ENCODE peak calls at places on chromosomes 3 and 15, in four cellular contexts. One of them, this sample, is unnamed.

GRCh38 chr15:80031841-80032240 is 27.6 kb upstream of the ZFAND6 start:
- DNase-seq in esophagus muscularis mucosa: no peak
- DNase-seq in Panc1: no peak
- DNase-seq in stomach: no peak
- DNase-seq in this sample: no peak

GRCh38 chr3:106401666-106402319 is 533.0 kb upstream of the CBLB start:
- DNase-seq in esophagus muscularis mucosa: no peak
- DNase-seq in Panc1: no peak
- DNase-seq in stomach: no peak
- DNase-seq in this sample: no peak

GRCh38 chr3:160778480-160778879 is 22.4 kb downstream of the PPM1L start:
- DNase-seq in esophagus muscularis mucosa: no peak
- DNase-seq in Panc1: no peak
- DNase-seq in stomach: no peak
- DNase-seq in this sample: no peak

GRCh38 chr3:99313481-99313880 is 324.9 kb upstream of the COL8A1 start:
- DNase-seq in esophagus muscularis mucosa: no peak
- DNase-seq in Panc1: no peak
- DNase-seq in stomach: no peak
- DNase-seq in this sample: no peak

GRCh38 chr3:105907790-105908189 is 39.0 kb upstream of the CBLB start:
- DNase-seq in esophagus muscularis mucosa: no peak
- DNase-seq in Panc1: no peak
- DNase-seq in stomach: no peak
- DNase-seq in this sample: no peak

GRCh38 chr15:27492021-27492621 is 521.1 kb downstream of the GABRG3 start:
- DNase-seq in esophagus muscularis mucosa: peak; percentile 57
- DNase-seq in Panc1: no peak
- DNase-seq in stomach: no peak
- DNase-seq in this sample: no peak

GRCh38 chr3:98980915-98981596 is 79.6 kb upstream of the DCBLD2 start:
- DNase-seq in esophagus muscularis mucosa: no peak
- DNase-seq in Panc1: no peak
- DNase-seq in stomach: no peak
- DNase-seq in this sample: no peak

GRCh38 chr3:109806929-109807328 is 469.6 kb upstream of the DPPA4 start:
- DNase-seq in esophagus muscularis mucosa: no peak
- DNase-seq in Panc1: no peak
- DNase-seq in stomach: no peak
- DNase-seq in this sample: no peak

GRCh38 chr3:140370686-140371085 is 307.2 kb upstream of the TRIM42 start:
- DNase-seq in esophagus muscularis mucosa: peak; percentile 88
- DNase-seq in Panc1: no peak
- DNase-seq in stomach: no peak
- DNase-seq in this sample: no peak

DNA sequence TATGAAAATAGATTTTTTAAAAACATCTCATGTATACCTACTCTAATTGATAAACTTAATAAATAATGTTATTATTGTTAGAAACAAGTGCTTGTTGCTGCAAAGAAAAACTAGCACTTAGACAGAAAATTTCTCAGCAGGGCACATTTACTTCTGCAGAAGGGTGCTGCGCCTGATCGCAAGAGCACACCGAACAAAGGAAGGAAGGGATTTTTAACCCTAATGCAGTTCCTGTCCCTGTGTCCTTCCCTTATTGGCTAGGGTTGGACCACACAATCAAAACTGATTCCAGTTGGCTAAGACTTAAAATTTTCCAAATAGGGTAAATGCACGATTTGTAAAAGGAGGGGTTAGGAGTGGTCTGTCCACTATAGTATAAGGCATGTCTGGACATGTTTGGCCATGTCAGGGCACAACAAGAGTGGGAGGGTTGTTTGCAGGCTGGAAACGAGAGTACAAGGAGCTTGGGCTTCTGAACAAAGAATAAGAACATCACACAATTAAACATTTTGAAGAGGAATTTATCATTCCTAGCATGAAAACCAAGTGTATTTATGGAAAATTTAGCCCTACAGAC is 4.7 kb downstream of the DTWD1 start:
- DNase-seq in esophagus muscularis mucosa: no peak
- DNase-seq in Panc1: no peak
- DNase-seq in stomach: no peak
- DNase-seq in this sample: no peak
- H3K27ac ChIP-seq in esophagus muscularis mucosa: no peak overlapping the region
- H3K27ac ChIP-seq in Panc1: no peak overlapping the region
- H3K27ac ChIP-seq in stomach: no peak overlapping the region
- H3K27ac ChIP-seq in this sample: no peak overlapping the region

DNA sequence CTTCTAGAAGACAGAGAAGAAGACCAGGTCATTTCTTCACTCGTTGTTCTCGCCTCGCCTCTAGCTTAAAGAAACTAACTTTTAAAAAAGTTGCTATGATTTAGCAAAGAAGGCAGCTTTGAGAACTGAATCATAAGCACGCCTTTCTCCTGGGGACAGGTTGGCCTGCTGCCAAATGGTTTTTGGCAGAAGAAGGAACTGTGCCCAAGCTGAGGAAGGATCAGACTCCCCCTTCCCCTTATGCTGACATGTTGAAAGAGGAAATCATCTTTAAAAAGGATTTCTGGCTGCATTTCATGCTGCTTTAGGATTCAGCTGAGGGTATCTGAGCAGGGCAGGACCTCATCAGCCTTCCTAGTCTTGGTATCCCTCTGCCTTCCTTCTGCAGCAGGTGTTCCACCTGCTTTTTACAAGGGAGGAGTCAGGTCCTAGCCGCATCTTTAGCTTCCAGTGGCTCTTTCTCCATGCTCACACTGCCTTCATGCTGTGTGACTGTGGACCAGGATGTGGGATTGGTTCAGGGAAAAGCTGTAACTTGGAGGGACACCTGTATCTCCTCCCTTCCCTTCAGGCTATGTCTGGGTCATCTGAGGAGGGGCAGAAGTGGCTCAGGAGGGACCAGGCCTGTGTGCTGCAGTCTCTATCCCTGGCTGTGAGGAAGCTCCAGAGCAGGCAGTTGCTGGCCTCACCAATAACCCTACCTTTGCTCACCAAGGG is 34.1 kb upstream of the HACD2 start:
- DNase-seq in esophagus muscularis mucosa: no peak
- DNase-seq in Panc1: no peak
- DNase-seq in stomach: peak; percentile 60
- DNase-seq in this sample: peak; percentile 54
- TF ChIP-seq POLR2AphosphoS5 in esophagus muscularis mucosa: peak; percentile 15
- TF ChIP-seq POLR2AphosphoS5 in Panc1: no peak
- TF ChIP-seq POLR2AphosphoS5 in stomach: no peak
- TF ChIP-seq POLR2AphosphoS5 in this sample: peak; percentile 50

GRCh38 chr3:188187055-188187454 is 33.1 kb downstream of the LPP start:
- DNase-seq in esophagus muscularis mucosa: no peak
- DNase-seq in Panc1: peak; percentile 24
- DNase-seq in stomach: no peak
- DNase-seq in this sample: no peak

GRCh38 chr3:188184649-188185048 is 30.7 kb downstream of the LPP start:
- DNase-seq in esophagus muscularis mucosa: no peak
- DNase-seq in Panc1: no peak
- DNase-seq in stomach: no peak
- DNase-seq in this sample: no peak

GRCh38 chr3:188183452-188183851 is 29.5 kb downstream of the LPP start:
- DNase-seq in esophagus muscularis mucosa: no peak
- DNase-seq in Panc1: no peak
- DNase-seq in stomach: no peak
- DNase-seq in this sample: no peak

GRCh38 chr3:188185717-188186236 is 31.8 kb downstream of the LPP start:
- DNase-seq in esophagus muscularis mucosa: no peak
- DNase-seq in Panc1: no peak
- DNase-seq in stomach: peak; percentile 58
- DNase-seq in this sample: peak; percentile 45

GRCh38 chr3:188184160-188184559 is 30.2 kb downstream of the LPP start:
- DNase-seq in esophagus muscularis mucosa: no peak
- DNase-seq in Panc1: no peak
- DNase-seq in stomach: no peak
- DNase-seq in this sample: no peak
- H3K27ac ChIP-seq in esophagus muscularis mucosa: peak overlapping the region; percentile 99
- H3K27ac ChIP-seq in Panc1: no peak overlapping the region
- H3K27ac ChIP-seq in stomach: peak overlapping the region; percentile 82
- H3K27ac ChIP-seq in this sample: peak overlapping the region; percentile 74

GRCh38 chr3:170863768-170864167 is 6.2 kb downstream of the RPL22L1 start:
- DNase-seq in esophagus muscularis mucosa: no peak
- DNase-seq in Panc1: no peak
- DNase-seq in stomach: no peak
- DNase-seq in this sample: no peak

GRCh38 chr3:170867143-170867542 is 2.9 kb downstream of the RPL22L1 start:
- DNase-seq in esophagus muscularis mucosa: no peak
- DNase-seq in Panc1: no peak
- DNase-seq in stomach: no peak
- DNase-seq in this sample: no peak

GRCh38 chr3:170866499-170866898 is 3.5 kb downstream of the RPL22L1 start:
- DNase-seq in esophagus muscularis mucosa: no peak
- DNase-seq in Panc1: no peak
- DNase-seq in stomach: no peak
- DNase-seq in this sample: no peak

GRCh38 chr3:170864525-170865208 is 5.3 kb downstream of the RPL22L1 start:
- DNase-seq in esophagus muscularis mucosa: no peak
- DNase-seq in Panc1: no peak
- DNase-seq in stomach: no peak
- DNase-seq in this sample: no peak

GRCh38 chr3:170865209-170866094 is 4.5 kb downstream of the RPL22L1 start:
- DNase-seq in esophagus muscularis mucosa: no peak
- DNase-seq in Panc1: no peak
- DNase-seq in stomach: no peak
- DNase-seq in this sample: no peak
- TF ChIP-seq POLR2AphosphoS5 in esophagus muscularis mucosa: no peak
- TF ChIP-seq POLR2AphosphoS5 in Panc1: no peak
- TF ChIP-seq POLR2AphosphoS5 in stomach: no peak
- TF ChIP-seq POLR2AphosphoS5 in this sample: no peak

DNA sequence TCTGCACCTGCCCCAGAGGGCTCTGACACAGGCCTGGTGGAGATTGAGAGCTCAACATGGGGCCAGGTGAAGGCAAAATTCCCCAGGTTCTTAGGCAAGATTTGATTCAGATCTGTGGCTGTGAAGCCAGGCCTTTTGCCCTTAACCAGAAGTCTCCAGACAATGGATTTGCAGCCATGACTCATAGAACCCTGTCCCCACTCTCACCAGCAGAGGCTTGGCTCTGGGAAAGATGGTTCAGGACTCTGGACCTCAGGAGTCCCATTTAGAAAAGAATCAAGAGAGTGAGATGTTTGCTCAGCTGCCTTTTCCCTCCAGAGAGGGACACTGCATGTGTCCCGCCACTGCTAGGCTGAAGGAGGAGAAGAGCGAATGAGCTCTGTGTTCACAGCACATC is 361.4 kb upstream of the ICE2 start:
- DNase-seq in esophagus muscularis mucosa: no peak
- DNase-seq in Panc1: no peak
- DNase-seq in stomach: no peak
- DNase-seq in this sample: no peak
- H3K27ac ChIP-seq in esophagus muscularis mucosa: no peak overlapping the region
- H3K27ac ChIP-seq in Panc1: no peak overlapping the region
- H3K27ac ChIP-seq in stomach: no peak overlapping the region
- H3K27ac ChIP-seq in this sample: no peak overlapping the region

GRCh38 chr15:45657769-45658545 is 23.1 kb downstream of the SQOR start:
- DNase-seq in esophagus muscularis mucosa: no peak
- DNase-seq in Panc1: no peak
- DNase-seq in stomach: no peak
- DNase-seq in this sample: no peak
- TF ChIP-seq POLR2AphosphoS5 in esophagus muscularis mucosa: no peak
- TF ChIP-seq POLR2AphosphoS5 in Panc1: no peak
- TF ChIP-seq POLR2AphosphoS5 in stomach: no peak
- TF ChIP-seq POLR2AphosphoS5 in this sample: no peak

GRCh38 chr3:30286007-30286669 is 320.3 kb upstream of the TGFBR2 start:
- DNase-seq in esophagus muscularis mucosa: no peak
- DNase-seq in Panc1: peak; percentile 69
- DNase-seq in stomach: peak; percentile 77
- DNase-seq in this sample: peak; percentile 60

GRCh38 chr3:30277494-30277893 is 328.9 kb upstream of the TGFBR2 start:
- DNase-seq in esophagus muscularis mucosa: no peak
- DNase-seq in Panc1: no peak
- DNase-seq in stomach: no peak
- DNase-seq in this sample: no peak

GRCh38 chr3:30285188-30286006 is 321.0 kb upstream of the TGFBR2 start:
- DNase-seq in esophagus muscularis mucosa: no peak
- DNase-seq in Panc1: no peak
- DNase-seq in stomach: no peak
- DNase-seq in this sample: no peak

GRCh38 chr3:30286811-30287210 is 319.6 kb upstream of the TGFBR2 start:
- DNase-seq in esophagus muscularis mucosa: no peak
- DNase-seq in Panc1: no peak
- DNase-seq in stomach: no peak
- DNase-seq in this sample: no peak

DNA sequence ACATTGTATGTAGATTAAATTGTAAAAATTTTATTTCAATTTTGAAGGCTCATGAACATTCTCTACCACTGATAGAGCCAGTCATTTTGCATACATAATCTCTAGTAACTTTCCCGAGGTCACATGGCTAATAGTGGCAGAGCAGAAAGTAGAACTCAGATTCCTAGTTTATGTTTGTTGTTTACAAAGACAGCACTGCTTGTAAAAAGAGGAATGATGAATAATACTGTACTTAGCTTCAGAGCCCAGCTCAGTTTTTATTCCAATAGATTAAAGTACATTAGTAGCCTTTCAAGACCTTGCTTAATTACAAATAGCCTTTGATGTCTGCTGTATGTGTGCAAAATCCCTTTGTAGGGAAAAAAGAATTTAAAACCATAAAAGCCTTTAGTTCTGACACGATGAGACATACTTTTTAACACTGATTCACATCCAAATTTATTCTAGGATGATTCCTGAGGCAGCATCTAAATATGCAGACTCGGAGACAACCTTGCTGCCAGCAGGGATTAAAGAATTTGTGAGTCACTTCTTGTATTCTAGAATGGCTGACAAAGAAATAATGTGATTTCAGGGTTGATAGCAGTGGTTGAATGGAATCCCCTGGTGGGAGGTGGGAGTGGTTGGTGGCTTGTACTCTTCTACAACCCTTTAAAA is 324.2 kb upstream of the TGFBR2 start:
- DNase-seq in esophagus muscularis mucosa: no peak
- DNase-seq in Panc1: no peak
- DNase-seq in stomach: no peak
- DNase-seq in this sample: no peak
- H3K27ac ChIP-seq in esophagus muscularis mucosa: peak overlapping the region; percentile 54
- H3K27ac ChIP-seq in Panc1: peak overlapping the region; percentile 17
- H3K27ac ChIP-seq in stomach: no peak overlapping the region
- H3K27ac ChIP-seq in this sample: no peak overlapping the region

GRCh38 chr3:23455084-23455483 is 252.0 kb downstream of the UBE2E2 start:
- DNase-seq in esophagus muscularis mucosa: no peak
- DNase-seq in Panc1: no peak
- DNase-seq in stomach: no peak
- DNase-seq in this sample: no peak
- TF ChIP-seq POLR2AphosphoS5 in esophagus muscularis mucosa: no peak
- TF ChIP-seq POLR2AphosphoS5 in Panc1: no peak
- TF ChIP-seq POLR2AphosphoS5 in stomach: no peak
- TF ChIP-seq POLR2AphosphoS5 in this sample: no peak